ENCODE peak calls at places on chromosomes 7 and 10, in four cellular contexts. One of them, this sample, is unnamed.
A peak's percentile ranks its signal among the peaks of the same experiment; 100 is the strongest.

GRCh38 chr7:40619647-40620046 is 484.8 kb downstream of the SUGCT start:
- DNase-seq in neuronal stem cell: no peak
- DNase-seq in body of pancreas: no peak
- DNase-seq in WTC11: no peak
- DNase-seq in this sample: no peak

GRCh38 chr7:107501593-107501992 is 31.7 kb downstream of the GPR22 start:
- DNase-seq in neuronal stem cell: no peak
- DNase-seq in WTC11: peak; percentile 21
- DNase-seq in body of pancreas: peak; percentile 22
- DNase-seq in this sample: no peak

GRCh38 chr7:143329471-143330170 is 13.7 kb downstream of the CLCN1 start:
- DNase-seq in body of pancreas: no peak
- DNase-seq in neuronal stem cell: no peak
- DNase-seq in WTC11: no peak
- DNase-seq in this sample: no peak

GRCh38 chr10:86655596-86655995 is 1.2 kb downstream of the OPN4 start:
- DNase-seq in WTC11: peak; percentile 7
- DNase-seq in neuronal stem cell: no peak
- DNase-seq in body of pancreas: no peak
- DNase-seq in this sample: peak; percentile 5

GRCh38 chr10:110725809-110726641 is 81.9 kb downstream of the RBM20 start:
- DNase-seq in body of pancreas: no peak
- DNase-seq in neuronal stem cell: no peak
- DNase-seq in WTC11: no peak
- DNase-seq in this sample: no peak

GRCh38 chr10:21315321-21316220 is 209.9 kb downstream of the SKIDA1 start:
- DNase-seq in WTC11: peak; percentile 50
- DNase-seq in body of pancreas: peak; percentile 57
- DNase-seq in neuronal stem cell: peak; percentile 59
- DNase-seq in this sample: peak; percentile 96

GRCh38 chr7:82235710-82236109 is 207.9 kb downstream of the CACNA2D1 start:
- DNase-seq in body of pancreas: no peak
- DNase-seq in WTC11: no peak
- DNase-seq in neuronal stem cell: no peak
- DNase-seq in this sample: no peak

GRCh38 chr10:102368072-102368471 is 27.4 kb upstream of the NFKB2 start:
- DNase-seq in body of pancreas: no peak
- DNase-seq in WTC11: no peak
- DNase-seq in neuronal stem cell: no peak
- DNase-seq in this sample: no peak

GRCh38 chr7:27197137-27198042 is 2.5 kb downstream of the HOXA13 start:
- DNase-seq in WTC11: no peak
- DNase-seq in body of pancreas: no peak
- DNase-seq in neuronal stem cell: no peak
- DNase-seq in this sample: no peak

GRCh38 chr7:119594956-119595355 is 678.0 kb upstream of the KCND2 start:
- DNase-seq in body of pancreas: no peak
- DNase-seq in neuronal stem cell: no peak
- DNase-seq in WTC11: peak; percentile 6
- DNase-seq in this sample: no peak

GRCh38 chr7:151435103-151435916 is 4.6 kb downstream of the CRYGN start:
- DNase-seq in WTC11: no peak
- DNase-seq in neuronal stem cell: no peak
- DNase-seq in body of pancreas: peak; percentile 62
- DNase-seq in this sample: no peak

GRCh38 chr10:84244651-84245270 is at the start of gene RGR:
- DNase-seq in WTC11: no peak
- DNase-seq in neuronal stem cell: peak; percentile 90
- DNase-seq in body of pancreas: peak; percentile 34
- DNase-seq in this sample: no peak

GRCh38 chr10:11403116-11403515 is 208.3 kb downstream of the USP6NL start:
- DNase-seq in WTC11: no peak
- DNase-seq in neuronal stem cell: no peak
- DNase-seq in body of pancreas: no peak
- DNase-seq in this sample: no peak

GRCh38 chr10:62619409-62619730 is 185.2 kb upstream of the ADO start:
- DNase-seq in body of pancreas: no peak
- DNase-seq in WTC11: no peak
- DNase-seq in neuronal stem cell: no peak
- DNase-seq in this sample: no peak

GRCh38 chr7:140640727-140641531 is at the start of gene DENND2A:
- DNase-seq in WTC11: peak; percentile 80
- DNase-seq in body of pancreas: peak; percentile 74
- DNase-seq in neuronal stem cell: peak; percentile 87
- DNase-seq in this sample: peak; percentile 53

GRCh38 chr7:25656581-25657026 is 428.3 kb upstream of the NPVF start:
- DNase-seq in neuronal stem cell: no peak
- DNase-seq in WTC11: no peak
- DNase-seq in body of pancreas: no peak
- DNase-seq in this sample: no peak

GRCh38 chr10:42975558-42976352 is 101.1 kb upstream of the RET start:
- DNase-seq in neuronal stem cell: no peak
- DNase-seq in WTC11: peak; percentile 18
- DNase-seq in body of pancreas: peak; percentile 4
- DNase-seq in this sample: peak; percentile 5

GRCh38 chr7:13109201-13109600 is 421.8 kb downstream of the ARL4A start:
- DNase-seq in neuronal stem cell: no peak
- DNase-seq in WTC11: no peak
- DNase-seq in body of pancreas: peak; percentile 9
- DNase-seq in this sample: no peak

GRCh38 chr7:132430863-132431822 is 145.1 kb downstream of the PLXNA4 start:
- DNase-seq in neuronal stem cell: no peak
- DNase-seq in body of pancreas: no peak
- DNase-seq in WTC11: no peak
- DNase-seq in this sample: peak; percentile 71

GRCh38 chr7:30062587-30062986 is 34.4 kb downstream of the PLEKHA8 start:
- DNase-seq in neuronal stem cell: peak; percentile 5
- DNase-seq in body of pancreas: no peak
- DNase-seq in WTC11: no peak
- DNase-seq in this sample: no peak

GRCh38 chr10:86109421-86109820 is 257.2 kb downstream of the GRID1 start:
- DNase-seq in WTC11: no peak
- DNase-seq in neuronal stem cell: no peak
- DNase-seq in body of pancreas: no peak
- DNase-seq in this sample: no peak

GRCh38 chr10:50310560-50311174 is 59.4 kb upstream of the ASAH2 start:
- DNase-seq in neuronal stem cell: no peak
- DNase-seq in body of pancreas: peak; percentile 32
- DNase-seq in WTC11: peak; percentile 76
- DNase-seq in this sample: peak; percentile 8

GRCh38 chr10:126090911-126091728 is 194.8 kb downstream of the FANK1 start:
- DNase-seq in body of pancreas: no peak
- DNase-seq in WTC11: no peak
- DNase-seq in neuronal stem cell: no peak
- DNase-seq in this sample: peak; percentile 60

GRCh38 chr7:33494473-33494872 is 365.1 kb downstream of the BBS9 start:
- DNase-seq in body of pancreas: no peak
- DNase-seq in WTC11: no peak
- DNase-seq in neuronal stem cell: no peak
- DNase-seq in this sample: no peak

GRCh38 chr10:118035358-118036031 is 11.2 kb downstream of the RAB11FIP2 start:
- DNase-seq in WTC11: no peak
- DNase-seq in body of pancreas: no peak
- DNase-seq in neuronal stem cell: no peak
- DNase-seq in this sample: no peak

GRCh38 chr10:118832242-118832651 is 77.5 kb upstream of the CACUL1 start:
- DNase-seq in WTC11: no peak
- DNase-seq in body of pancreas: peak; percentile 45
- DNase-seq in neuronal stem cell: no peak
- DNase-seq in this sample: peak; percentile 92

GRCh38 chr10:49663596-49663995 is 15.9 kb upstream of the C10orf53 start:
- DNase-seq in neuronal stem cell: no peak
- DNase-seq in body of pancreas: no peak
- DNase-seq in WTC11: no peak
- DNase-seq in this sample: no peak

GRCh38 chr10:12487366-12487765 is 138.0 kb downstream of the CAMK1D start:
- DNase-seq in body of pancreas: no peak
- DNase-seq in WTC11: no peak
- DNase-seq in neuronal stem cell: no peak
- DNase-seq in this sample: no peak

GRCh38 chr7:81158189-81158588 is 239.3 kb upstream of the SEMA3C start:
- DNase-seq in WTC11: no peak
- DNase-seq in neuronal stem cell: peak; percentile 41
- DNase-seq in body of pancreas: no peak
- DNase-seq in this sample: no peak

GRCh38 chr7:96052860-96053452 is 268.9 kb downstream of the SLC25A13 start:
- DNase-seq in neuronal stem cell: no peak
- DNase-seq in WTC11: no peak
- DNase-seq in body of pancreas: no peak
- DNase-seq in this sample: no peak

This sample was measured in adrenal gland.